ENCODE peak calls at places on chromosomes 5 and 9, in eight cellular contexts. X is RPMI7951; B is immature natural killer cell; H is stimulated activated CD4-positive, alpha-beta T cell treated with anti-CD3 and anti-CD28 coated beads, Interleukin-2, amount 100 ng/mL, for 24 hours; O is NCI-H774; J is dorsolateral prefrontal cortex; C is astrocyte of the spinal cord; W is NCI-H82. K is an unnamed sample.

GRCh38 chr5:172648755-172649154 is 7.7 kb downstream of the NEURL1B start:
- DNase-seq in X (no peak), B (no peak), H (no peak), O (no peak), J (no peak), C (no peak), W (no peak), K (no peak)

GRCh38 chr9:38421498-38422211 is 2.6 kb downstream of the IGFBPL1 start:
- DNase-seq in X (peak), B (no peak), H (no peak), O (no peak), J (no peak), C (no peak), W (peak), K (no peak)

GRCh38 chr9:137017791-137018497 is 10.1 kb downstream of the ABCA2 start:
- DNase-seq in X (no peak), B (no peak), H (no peak), O (no peak), J (no peak), C (no peak), W (no peak), K (no peak)

GRCh38 chr5:164562271-164562856 is 1056.9 kb downstream of the MAT2B start:
- DNase-seq in X (no peak), B (no peak), H (no peak), O (no peak), J (no peak), C (no peak), W (peak), K (no peak)

GRCh38 chr9:127087411-127087810 is 35.0 kb downstream of the ANGPTL2 start:
- DNase-seq in X (no peak), B (no peak), H (no peak), O (no peak), J (no peak), C (no peak), W (no peak), K (no peak)

GRCh38 chr9:109730228-109730627 is 49.8 kb upstream of the PALM2AKAP2 start:
- DNase-seq in X (peak), B (no peak), H (no peak), O (no peak), J (no peak), C (no peak), W (no peak), K (peak)

GRCh38 chr9:100111235-100111634 is 12.2 kb downstream of the INVS start:
- DNase-seq in X (peak), B (no peak), H (no peak), O (no peak), J (peak), C (peak), W (no peak), K (peak)

GRCh38 chr5:78507531-78507930 is 141.0 kb downstream of the LHFPL2 start:
- DNase-seq in X (no peak), B (no peak), H (no peak), O (no peak), J (no peak), C (no peak), W (no peak), K (peak)

GRCh38 chr5:176736271-176736965 is 73.9 kb upstream of the UNC5A start:
- DNase-seq in X (no peak), B (no peak), H (no peak), O (no peak), J (peak), C (no peak), W (no peak), K (no peak)

GRCh38 chr5:8663374-8663773 is 794.4 kb downstream of the MTRR start:
- DNase-seq in X (no peak), B (no peak), H (no peak), O (no peak), J (no peak), C (no peak), W (no peak), K (no peak)

GRCh38 chr9:77697238-77697984 is 49.3 kb upstream of the GNA14 start:
- DNase-seq in X (no peak), B (no peak), H (no peak), O (no peak), J (no peak), C (no peak), W (no peak), K (no peak)

GRCh38 chr5:132446621-132447020 is 44.0 kb downstream of the IRF1 start:
- DNase-seq in X (peak), B (no peak), H (no peak), O (no peak), J (no peak), C (peak), W (no peak), K (peak)

GRCh38 chr5:95283761-95284511 is 958 bp downstream of the MCTP1 start:
- DNase-seq in X (peak), B (no peak), H (peak), O (peak), J (peak), C (peak), W (peak), K (no peak)